ENCODE peak calls at places on chromosomes 12 and 14, in five cellular contexts. G, R, T, D and F are unnamed samples.

GRCh38 chr12:4833053-4833452 is 76.7 kb upstream of the KCNA1 start:
- DNase-seq in G (no peak), R (no peak), T (no peak), D (no peak), F (no peak)

GRCh38 chr14:76836029-76836630 is 9.9 kb downstream of the LRRC74A start:
- DNase-seq in G (peak), R (no peak), T (no peak), D (no peak), F (no peak)

GRCh38 chr12:12533238-12533829 is 29.3 kb downstream of the DUSP16 start:
- DNase-seq in G (no peak), R (no peak), T (peak), D (no peak), F (no peak)

GRCh38 chr12:109020136-109020535 is 732 bp downstream of the SVOP start:
- DNase-seq in G (no peak), R (no peak), T (no peak), D (no peak), F (no peak)

GRCh38 chr12:50195832-50196231 is 28.7 kb upstream of the CERS5 start:
- DNase-seq in G (no peak), R (no peak), T (no peak), D (no peak), F (no peak)

GRCh38 chr14:57921377-57921776 is 55.5 kb upstream of the SLC35F4 start:
- DNase-seq in G (no peak), R (no peak), T (no peak), D (no peak), F (no peak)

GRCh38 chr12:7019043-7019569 is 830 bp upstream of the LPCAT3 start:
- DNase-seq in G (no peak), R (no peak), T (peak), D (no peak), F (no peak)

GRCh38 chr12:108729612-108730336 is 1.5 kb downstream of the CORO1C start:
- DNase-seq in G (no peak), R (no peak), T (peak), D (no peak), F (no peak)

GRCh38 chr14:72558721-72559120 is 335.2 kb downstream of the DPF3 start:
- DNase-seq in G (no peak), R (peak), T (peak), D (no peak), F (no peak)

GRCh38 chr14:24332094-24332983 is 2.5 kb downstream of the ADCY4 start:
- DNase-seq in G (no peak), R (peak), T (peak), D (peak), F (peak)

GRCh38 chr14:36443374-36443773 is 76.7 kb downstream of the NKX2-1 start:
- DNase-seq in G (no peak), R (no peak), T (no peak), D (no peak), F (no peak)

GRCh38 chr14:64279719-64280668 is 14.2 kb downstream of the ESR2 start:
- DNase-seq in G (no peak), R (no peak), T (peak), D (no peak), F (no peak)

GRCh38 chr12:107645630-107646333 is 39.8 kb upstream of the PWP1 start:
- DNase-seq in G (no peak), R (no peak), T (no peak), D (no peak), F (no peak)

GRCh38 chr12:129531004-129531403 is 372.8 kb downstream of the TMEM132D start:
- DNase-seq in G (no peak), R (no peak), T (no peak), D (no peak), F (no peak)

GRCh38 chr12:125528300-125528699 is 463.1 kb downstream of the AACS start:
- DNase-seq in G (no peak), R (no peak), T (no peak), D (no peak), F (no peak)

GRCh38 chr12:130992448-130992847 is 38.7 kb downstream of the ADGRD1 start:
- DNase-seq in G (no peak), R (no peak), T (no peak), D (no peak), F (no peak)

GRCh38 chr12:26179829-26180228 is 15.5 kb upstream of the SSPN start:
- DNase-seq in G (no peak), R (no peak), T (no peak), D (no peak), F (no peak)

GRCh38 chr14:35234007-35234406 is 58.2 kb upstream of the PSMA6 start:
- DNase-seq in G (no peak), R (no peak), T (no peak), D (no peak), F (no peak)

GRCh38 chr14:38723277-38723676 is 379.8 kb downstream of the SEC23A start:
- DNase-seq in G (no peak), R (no peak), T (no peak), D (no peak), F (no peak)

GRCh38 chr12:28278499-28278898 is 88.2 kb downstream of the CCDC91 start:
- DNase-seq in G (no peak), R (no peak), T (no peak), D (no peak), F (no peak)

GRCh38 chr14:76698191-76698590 is 63.1 kb upstream of the VASH1 start:
- DNase-seq in G (no peak), R (no peak), T (no peak), D (no peak), F (no peak)

GRCh38 chr12:124435806-124436345 is 131.5 kb downstream of the NCOR2 start:
- DNase-seq in G (no peak), R (no peak), T (no peak), D (no peak), F (no peak)

GRCh38 chr12:32270818-32271710 is 128.3 kb upstream of the FGD4 start:
- DNase-seq in G (no peak), R (no peak), T (peak), D (no peak), F (no peak)

GRCh38 chr12:123681605-123682004 is 10.7 kb downstream of the TCTN2 start:
- DNase-seq in G (no peak), R (no peak), T (no peak), D (no peak), F (no peak)

GRCh38 chr14:34930591-34931069 is 52.2 kb upstream of the SRP54 start:
- DNase-seq in G (no peak), R (no peak), T (no peak), D (peak), F (no peak)

GRCh38 chr14:69634871-69635270 is 23.5 kb downstream of the SUSD6 start:
- DNase-seq in G (no peak), R (no peak), T (no peak), D (no peak), F (no peak)

GRCh38 chr14:41607966-41608663 is 1.4 kb downstream of the LRFN5 start:
- DNase-seq in G (no peak), R (peak), T (peak), D (no peak), F (no peak)

GRCh38 chr12:55720894-55721444 is 776 bp downstream of the RDH5 start:
- DNase-seq in G (no peak), R (peak), T (peak), D (no peak), F (no peak)